ENCODE peak calls at places on chromosome 13, in four cellular contexts. One of them, this sample, is unnamed.

GRCh38 chr13:90315061-90315460 is 1032.4 kb upstream of the MIR17HG start:
- DNase-seq in lung: no peak
- DNase-seq in CD8-positive, alpha-beta T cell: no peak
- DNase-seq in esophagus muscularis mucosa: no peak
- DNase-seq in this sample: no peak

GRCh38 chr13:19713186-19713965 is 69.4 kb downstream of the PSPC1 start:
- DNase-seq in lung: no peak
- DNase-seq in CD8-positive, alpha-beta T cell: no peak
- DNase-seq in esophagus muscularis mucosa: no peak
- DNase-seq in this sample: no peak

GRCh38 chr13:76266566-76266965 is 619.6 kb downstream of the KCTD12 start:
- DNase-seq in lung: no peak
- DNase-seq in CD8-positive, alpha-beta T cell: no peak
- DNase-seq in esophagus muscularis mucosa: no peak
- DNase-seq in this sample: no peak

GRCh38 chr13:41085961-41086360 is 24.7 kb downstream of the WBP4 start:
- DNase-seq in lung: no peak
- DNase-seq in CD8-positive, alpha-beta T cell: no peak
- DNase-seq in esophagus muscularis mucosa: no peak
- DNase-seq in this sample: no peak

GRCh38 chr13:25775275-25775674 is 276.5 kb downstream of the SHISA2 start:
- DNase-seq in lung: no peak
- DNase-seq in CD8-positive, alpha-beta T cell: no peak
- DNase-seq in esophagus muscularis mucosa: no peak
- DNase-seq in this sample: no peak

GRCh38 chr13:44302948-44303575 is 70.6 kb upstream of the SERP2 start:
- DNase-seq in lung: no peak
- DNase-seq in CD8-positive, alpha-beta T cell: no peak
- DNase-seq in esophagus muscularis mucosa: no peak
- DNase-seq in this sample: no peak

GRCh38 chr13:110015253-110015652 is 228.9 kb upstream of the IRS2 start:
- DNase-seq in lung: no peak
- DNase-seq in CD8-positive, alpha-beta T cell: no peak
- DNase-seq in esophagus muscularis mucosa: no peak
- DNase-seq in this sample: no peak

GRCh38 chr13:41905600-41906254 is 55.2 kb downstream of the VWA8 start:
- DNase-seq in lung: no peak
- DNase-seq in CD8-positive, alpha-beta T cell: no peak
- DNase-seq in esophagus muscularis mucosa: no peak
- DNase-seq in this sample: no peak

GRCh38 chr13:24223341-24224231 is 63.1 kb downstream of the SPATA13 start:
- DNase-seq in lung: no peak
- DNase-seq in CD8-positive, alpha-beta T cell: no peak
- DNase-seq in esophagus muscularis mucosa: no peak
- DNase-seq in this sample: no peak

GRCh38 chr13:97222934-97223710 is 989 bp downstream of the MBNL2 start:
- DNase-seq in lung: no peak
- DNase-seq in CD8-positive, alpha-beta T cell: no peak
- DNase-seq in esophagus muscularis mucosa: no peak
- DNase-seq in this sample: no peak

GRCh38 chr13:77093735-77094134 is 66.8 kb upstream of the FBXL3 start:
- DNase-seq in lung: no peak
- DNase-seq in CD8-positive, alpha-beta T cell: no peak
- DNase-seq in esophagus muscularis mucosa: no peak
- DNase-seq in this sample: no peak

GRCh38 chr13:35720690-35721554 is 244.4 kb upstream of the MAB21L1 start:
- DNase-seq in lung: peak
- DNase-seq in CD8-positive, alpha-beta T cell: no peak
- DNase-seq in esophagus muscularis mucosa: no peak
- DNase-seq in this sample: no peak

GRCh38 chr13:109974354-109974753 is 188.0 kb upstream of the IRS2 start:
- DNase-seq in lung: no peak
- DNase-seq in CD8-positive, alpha-beta T cell: no peak
- DNase-seq in esophagus muscularis mucosa: no peak
- DNase-seq in this sample: no peak

GRCh38 chr13:91353494-91353893 is 6.0 kb downstream of the MIR17HG start:
- DNase-seq in lung: no peak
- DNase-seq in CD8-positive, alpha-beta T cell: no peak
- DNase-seq in esophagus muscularis mucosa: no peak
- DNase-seq in this sample: no peak

GRCh38 chr13:20362642-20363041 is 130.5 kb upstream of the GJB6 start:
- DNase-seq in lung: no peak
- DNase-seq in CD8-positive, alpha-beta T cell: no peak
- DNase-seq in esophagus muscularis mucosa: no peak
- DNase-seq in this sample: no peak

GRCh38 chr13:41458939-41459753 is 1.8 kb downstream of the RGCC start:
- DNase-seq in lung: peak
- DNase-seq in CD8-positive, alpha-beta T cell: peak
- DNase-seq in esophagus muscularis mucosa: no peak
- DNase-seq in this sample: no peak

GRCh38 chr13:91946498-91947070 is 548.2 kb downstream of the GPC5 start:
- DNase-seq in lung: no peak
- DNase-seq in CD8-positive, alpha-beta T cell: no peak
- DNase-seq in esophagus muscularis mucosa: no peak
- DNase-seq in this sample: no peak

GRCh38 chr13:73576291-73576690 is 517.5 kb downstream of the KLF5 start:
- DNase-seq in lung: no peak
- DNase-seq in CD8-positive, alpha-beta T cell: no peak
- DNase-seq in esophagus muscularis mucosa: no peak
- DNase-seq in this sample: no peak

GRCh38 chr13:48532146-48532472 is 771 bp downstream of the RCBTB2 start:
- DNase-seq in lung: no peak
- DNase-seq in CD8-positive, alpha-beta T cell: no peak
- DNase-seq in esophagus muscularis mucosa: peak
- DNase-seq in this sample: no peak

GRCh38 chr13:81048026-81048461 is 707.1 kb upstream of the SPRY2 start:
- DNase-seq in lung: no peak
- DNase-seq in CD8-positive, alpha-beta T cell: no peak
- DNase-seq in esophagus muscularis mucosa: no peak
- DNase-seq in this sample: no peak

GRCh38 chr13:22076658-22077057 is 405.8 kb downstream of the FGF9 start:
- DNase-seq in lung: no peak
- DNase-seq in CD8-positive, alpha-beta T cell: no peak
- DNase-seq in esophagus muscularis mucosa: no peak
- DNase-seq in this sample: no peak

GRCh38 chr13:27665333-27665732 is 43.6 kb downstream of the POLR1D start:
- DNase-seq in lung: no peak
- DNase-seq in CD8-positive, alpha-beta T cell: no peak
- DNase-seq in esophagus muscularis mucosa: no peak
- DNase-seq in this sample: no peak
- TF ChIP-seq CTCF in lung: no peak
- TF ChIP-seq CTCF in CD8-positive, alpha-beta T cell: no peak
- TF ChIP-seq CTCF in esophagus muscularis mucosa: peak
- TF ChIP-seq CTCF in this sample: no peak

DNA sequence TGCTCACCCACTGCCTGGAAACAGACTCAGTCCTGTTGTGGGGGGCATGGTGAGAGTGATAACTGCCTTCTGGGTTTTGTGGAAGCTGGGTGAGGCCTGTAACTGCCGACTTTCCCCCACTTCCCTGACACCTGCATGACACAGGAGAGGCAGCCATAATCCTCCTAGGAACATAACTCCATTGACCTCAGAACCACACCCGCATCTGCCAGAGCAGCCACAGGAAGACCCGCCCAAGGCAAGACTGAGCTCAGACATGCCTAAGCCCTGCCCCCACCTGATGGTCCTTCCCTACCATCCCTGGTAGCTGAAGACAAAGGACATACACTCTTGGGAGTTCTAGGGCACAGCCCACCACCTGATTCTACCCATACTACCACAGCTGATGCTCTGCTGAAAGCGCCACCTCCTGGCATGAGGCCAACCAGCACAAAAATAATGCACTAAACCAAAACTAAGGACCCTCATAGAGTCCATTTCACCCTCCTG is 326.7 kb downstream of the RBM26 start:
- DNase-seq in lung: no peak
- DNase-seq in CD8-positive, alpha-beta T cell: no peak
- DNase-seq in esophagus muscularis mucosa: no peak
- DNase-seq in this sample: no peak
- TF ChIP-seq CTCF in lung: no peak
- TF ChIP-seq CTCF in CD8-positive, alpha-beta T cell: no peak
- TF ChIP-seq CTCF in esophagus muscularis mucosa: no peak
- TF ChIP-seq CTCF in this sample: no peak

GRCh38 chr13:32264407-32264806 is 50.8 kb downstream of the ZAR1L start:
- DNase-seq in lung: peak
- DNase-seq in CD8-positive, alpha-beta T cell: no peak
- DNase-seq in esophagus muscularis mucosa: no peak
- DNase-seq in this sample: no peak

GRCh38 chr13:32272021-32272695 is 43.0 kb downstream of the ZAR1L start:
- DNase-seq in lung: no peak
- DNase-seq in CD8-positive, alpha-beta T cell: no peak
- DNase-seq in esophagus muscularis mucosa: no peak
- DNase-seq in this sample: no peak

GRCh38 chr13:32265726-32266125 is 49.4 kb downstream of the ZAR1L start:
- DNase-seq in lung: no peak
- DNase-seq in CD8-positive, alpha-beta T cell: no peak
- DNase-seq in esophagus muscularis mucosa: no peak
- DNase-seq in this sample: no peak

GRCh38 chr13:32266130-32266529 is 49.0 kb downstream of the ZAR1L start:
- DNase-seq in lung: no peak
- DNase-seq in CD8-positive, alpha-beta T cell: no peak
- DNase-seq in esophagus muscularis mucosa: no peak
- DNase-seq in this sample: no peak

DNA sequence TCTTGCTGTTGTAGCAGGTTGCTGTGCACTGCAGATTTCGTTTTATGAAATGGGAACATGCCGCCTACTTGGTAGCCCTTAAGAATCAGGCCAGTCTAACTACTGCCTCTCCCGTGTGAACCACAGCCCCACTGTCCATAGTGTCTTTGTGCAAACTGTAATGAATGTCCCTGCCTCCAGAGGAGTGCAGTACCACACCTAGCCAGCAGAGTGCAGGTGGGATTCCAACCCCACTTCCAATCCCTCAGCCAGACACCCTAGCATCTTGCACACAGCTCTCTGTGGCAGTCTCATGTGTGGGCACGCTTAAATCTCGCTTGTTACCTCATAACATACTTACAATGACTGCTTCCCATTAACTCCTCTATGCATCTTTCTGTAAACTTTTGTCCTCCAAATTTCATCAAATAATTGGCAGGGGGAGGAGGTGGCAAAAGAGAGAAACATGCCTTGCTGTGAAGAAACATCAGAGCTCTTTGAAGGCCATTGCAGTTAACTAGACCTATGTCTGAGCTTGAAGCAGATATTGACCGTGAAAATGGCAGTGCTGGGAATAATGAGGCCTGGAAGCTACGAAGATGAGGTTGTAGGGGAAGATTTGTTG is 47.2 kb downstream of the ZAR1L start:
- DNase-seq in lung: peak
- DNase-seq in CD8-positive, alpha-beta T cell: peak
- DNase-seq in esophagus muscularis mucosa: no peak
- DNase-seq in this sample: peak
- TF ChIP-seq CTCF in lung: no peak
- TF ChIP-seq CTCF in CD8-positive, alpha-beta T cell: peak
- TF ChIP-seq CTCF in esophagus muscularis mucosa: peak
- TF ChIP-seq CTCF in this sample: peak

GRCh38 chr13:28817204-28817603 is 2.9 kb upstream of the MTUS2 start:
- DNase-seq in lung: no peak
- DNase-seq in CD8-positive, alpha-beta T cell: no peak
- DNase-seq in esophagus muscularis mucosa: no peak
- DNase-seq in this sample: no peak
- TF ChIP-seq CTCF in lung: no peak
- TF ChIP-seq CTCF in CD8-positive, alpha-beta T cell: no peak
- TF ChIP-seq CTCF in esophagus muscularis mucosa: no peak
- TF ChIP-seq CTCF in this sample: no peak

DNA sequence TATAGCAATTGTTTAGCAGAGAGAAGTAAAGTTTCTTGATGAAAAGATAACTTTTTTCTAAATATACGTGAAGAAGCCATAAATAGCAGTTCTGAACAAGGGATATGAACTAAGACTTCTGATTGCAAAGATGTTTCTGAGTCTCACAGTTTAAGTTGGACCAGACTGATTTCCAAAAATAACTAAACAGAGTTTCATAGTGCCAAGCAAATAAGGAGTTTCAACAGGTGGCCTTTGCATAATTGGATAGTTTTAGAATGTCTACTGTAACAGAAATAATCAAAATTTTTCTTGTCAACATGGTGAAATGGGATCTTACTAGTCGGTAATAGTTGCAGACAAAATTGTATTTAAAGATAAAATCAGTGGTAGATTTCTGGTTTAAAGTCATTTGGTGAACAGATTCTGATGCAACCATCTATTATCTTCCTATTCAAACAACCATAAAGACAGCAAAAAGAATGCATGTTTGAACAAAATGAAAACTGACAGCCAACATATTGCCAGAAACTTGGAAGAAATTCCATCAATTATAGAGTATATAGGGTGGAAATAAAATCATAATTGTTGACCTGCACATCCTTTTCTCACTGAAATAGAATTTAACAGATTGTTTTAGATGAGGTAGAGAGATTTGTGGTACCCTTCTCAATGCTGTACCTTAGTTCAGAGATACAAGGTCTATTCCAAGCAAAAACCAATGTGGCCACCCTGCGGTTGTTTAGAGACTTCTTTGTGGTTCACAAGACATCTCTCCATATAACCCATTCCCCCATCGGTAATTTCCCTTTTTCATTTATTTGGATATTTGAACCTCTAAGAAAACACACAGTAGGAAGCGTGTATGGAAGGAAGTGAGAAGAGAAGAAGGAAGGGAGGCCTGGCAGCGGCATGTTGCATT is 275.3 kb downstream of the COG6 start:
- DNase-seq in lung: no peak
- DNase-seq in CD8-positive, alpha-beta T cell: no peak
- DNase-seq in esophagus muscularis mucosa: no peak
- DNase-seq in this sample: no peak
- TF ChIP-seq CTCF in lung: no peak
- TF ChIP-seq CTCF in CD8-positive, alpha-beta T cell: no peak
- TF ChIP-seq CTCF in esophagus muscularis mucosa: no peak
- TF ChIP-seq CTCF in this sample: no peak

GRCh38 chr13:45464141-45464686 is 525 bp upstream of the COG3 start:
- DNase-seq in lung: no peak
- DNase-seq in CD8-positive, alpha-beta T cell: no peak
- DNase-seq in esophagus muscularis mucosa: no peak
- DNase-seq in this sample: no peak
- TF ChIP-seq CTCF in lung: no peak
- TF ChIP-seq CTCF in CD8-positive, alpha-beta T cell: peak
- TF ChIP-seq CTCF in esophagus muscularis mucosa: no peak
- TF ChIP-seq CTCF in this sample: no peak

DNA sequence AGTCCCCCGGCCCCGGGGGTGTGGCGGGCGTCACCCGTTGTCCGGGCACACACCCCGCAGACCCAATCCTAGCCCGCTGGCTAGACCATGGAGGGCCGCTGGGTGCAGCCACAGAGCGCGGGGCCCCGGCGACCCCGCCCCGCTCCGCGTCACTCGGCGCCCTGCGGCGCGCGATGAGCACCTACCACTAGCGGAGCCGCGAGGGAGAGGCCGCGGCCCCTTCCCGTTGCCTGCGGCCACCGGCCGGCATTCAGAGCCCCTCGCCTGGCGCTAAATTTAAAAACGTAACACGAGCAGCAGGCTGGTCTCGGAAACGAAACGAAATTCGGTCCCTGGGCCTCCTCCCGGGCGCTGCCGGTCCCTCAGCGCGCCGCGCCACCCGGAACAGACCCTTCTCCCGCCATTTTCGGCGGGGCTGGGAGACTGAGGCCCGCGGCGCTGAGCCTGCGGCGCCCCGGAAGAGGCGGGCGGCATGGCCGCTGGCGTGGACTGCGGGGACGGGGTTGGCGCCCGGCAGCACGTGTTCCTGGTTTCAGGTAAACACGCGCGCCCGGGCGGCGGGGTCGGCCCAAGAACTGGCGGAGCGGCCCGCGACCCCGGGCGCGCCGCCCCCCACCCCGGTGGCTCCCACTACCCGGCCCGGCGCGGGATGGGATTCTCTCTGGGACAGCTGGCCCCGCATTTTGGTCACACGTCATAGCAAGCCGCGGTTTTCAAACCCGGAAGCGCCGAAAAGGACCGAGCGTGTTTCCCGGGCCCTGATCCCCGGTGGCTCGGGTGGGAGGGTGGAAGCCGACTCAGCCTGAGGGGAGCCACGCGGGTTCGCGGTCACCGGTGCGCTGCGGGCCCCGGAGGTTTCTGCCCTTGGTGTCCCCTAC is at the start of gene RNASEH2B:
- DNase-seq in lung: peak
- DNase-seq in CD8-positive, alpha-beta T cell: peak
- DNase-seq in esophagus muscularis mucosa: no peak
- DNase-seq in this sample: peak
- TF ChIP-seq CTCF in lung: no peak
- TF ChIP-seq CTCF in CD8-positive, alpha-beta T cell: no peak
- TF ChIP-seq CTCF in esophagus muscularis mucosa: no peak
- TF ChIP-seq CTCF in this sample: no peak